ENCODE peak calls at places on chromosome 7, in seven cellular contexts. One of them, this sample, is unnamed.

GRCh38 chr7:131052285-131052942 is 275.3 kb upstream of the MKLN1 start:
- DNase-seq in HL-60: no peak
- DNase-seq in esophagus squamous epithelium: no peak
- DNase-seq in colonic mucosa: no peak
- DNase-seq in prostate gland: no peak
- DNase-seq in GM12864: no peak
- DNase-seq in lower lobe of right lung: no peak
- DNase-seq in this sample: no peak

GRCh38 chr7:18226598-18226997 is 199.0 kb upstream of the PRPS1L1 start:
- DNase-seq in colonic mucosa: no peak
- DNase-seq in lower lobe of right lung: no peak
- DNase-seq in GM12864: no peak
- DNase-seq in HL-60: no peak
- DNase-seq in prostate gland: no peak
- DNase-seq in esophagus squamous epithelium: no peak
- DNase-seq in this sample: no peak

GRCh38 chr7:32347244-32347828 is 142.8 kb downstream of the LSM5 start:
- DNase-seq in HL-60: peak
- DNase-seq in lower lobe of right lung: no peak
- DNase-seq in esophagus squamous epithelium: no peak
- DNase-seq in GM12864: no peak
- DNase-seq in colonic mucosa: peak
- DNase-seq in prostate gland: no peak
- DNase-seq in this sample: peak

GRCh38 chr7:84157171-84157570 is 37.4 kb downstream of the SEMA3A start:
- DNase-seq in lower lobe of right lung: no peak
- DNase-seq in prostate gland: no peak
- DNase-seq in colonic mucosa: no peak
- DNase-seq in GM12864: no peak
- DNase-seq in HL-60: no peak
- DNase-seq in esophagus squamous epithelium: no peak
- DNase-seq in this sample: no peak

GRCh38 chr7:92161271-92161670 is 17.7 kb downstream of the LRRD1 start:
- DNase-seq in HL-60: no peak
- DNase-seq in colonic mucosa: no peak
- DNase-seq in esophagus squamous epithelium: no peak
- DNase-seq in lower lobe of right lung: no peak
- DNase-seq in GM12864: no peak
- DNase-seq in prostate gland: no peak
- DNase-seq in this sample: no peak

GRCh38 chr7:33339074-33339805 is 209.9 kb downstream of the BBS9 start:
- DNase-seq in prostate gland: no peak
- DNase-seq in lower lobe of right lung: no peak
- DNase-seq in colonic mucosa: no peak
- DNase-seq in HL-60: no peak
- DNase-seq in GM12864: no peak
- DNase-seq in esophagus squamous epithelium: no peak
- DNase-seq in this sample: no peak

GRCh38 chr7:75931676-75932075 is 16.7 kb downstream of the POR start:
- DNase-seq in prostate gland: no peak
- DNase-seq in HL-60: no peak
- DNase-seq in lower lobe of right lung: no peak
- DNase-seq in GM12864: no peak
- DNase-seq in colonic mucosa: no peak
- DNase-seq in esophagus squamous epithelium: no peak
- DNase-seq in this sample: no peak

GRCh38 chr7:157461805-157462771 is 125.3 kb downstream of the DNAJB6 start:
- DNase-seq in colonic mucosa: no peak
- DNase-seq in esophagus squamous epithelium: no peak
- DNase-seq in GM12864: no peak
- DNase-seq in lower lobe of right lung: no peak
- DNase-seq in prostate gland: no peak
- DNase-seq in HL-60: no peak
- DNase-seq in this sample: no peak

GRCh38 chr7:47602272-47603004 is 20.5 kb upstream of the TNS3 start:
- DNase-seq in HL-60: no peak
- DNase-seq in esophagus squamous epithelium: no peak
- DNase-seq in prostate gland: no peak
- DNase-seq in GM12864: no peak
- DNase-seq in lower lobe of right lung: no peak
- DNase-seq in colonic mucosa: no peak
- DNase-seq in this sample: no peak

GRCh38 chr7:6446977-6447588 is 671 bp downstream of the DAGLB start:
- DNase-seq in GM12864: no peak
- DNase-seq in esophagus squamous epithelium: no peak
- DNase-seq in colonic mucosa: peak
- DNase-seq in HL-60: peak
- DNase-seq in lower lobe of right lung: peak
- DNase-seq in prostate gland: peak
- DNase-seq in this sample: no peak

GRCh38 chr7:13988765-13989137 is 715 bp downstream of the ETV1 start:
- DNase-seq in colonic mucosa: peak
- DNase-seq in prostate gland: no peak
- DNase-seq in GM12864: no peak
- DNase-seq in esophagus squamous epithelium: no peak
- DNase-seq in HL-60: no peak
- DNase-seq in lower lobe of right lung: no peak
- DNase-seq in this sample: no peak

GRCh38 chr7:151920533-151920932 is 35.7 kb upstream of the GALNTL5 start:
- DNase-seq in HL-60: no peak
- DNase-seq in lower lobe of right lung: no peak
- DNase-seq in GM12864: no peak
- DNase-seq in prostate gland: no peak
- DNase-seq in colonic mucosa: no peak
- DNase-seq in esophagus squamous epithelium: no peak
- DNase-seq in this sample: no peak

GRCh38 chr7:3453398-3453797 is 152.3 kb downstream of the SDK1 start:
- DNase-seq in lower lobe of right lung: no peak
- DNase-seq in esophagus squamous epithelium: no peak
- DNase-seq in GM12864: no peak
- DNase-seq in colonic mucosa: no peak
- DNase-seq in HL-60: no peak
- DNase-seq in prostate gland: no peak
- DNase-seq in this sample: no peak

GRCh38 chr7:137962875-137963507 is 38.9 kb downstream of the CREB3L2 start:
- DNase-seq in GM12864: no peak
- DNase-seq in prostate gland: peak
- DNase-seq in lower lobe of right lung: no peak
- DNase-seq in esophagus squamous epithelium: no peak
- DNase-seq in HL-60: no peak
- DNase-seq in colonic mucosa: no peak
- DNase-seq in this sample: no peak

GRCh38 chr7:143384148-143384547 is 3.0 kb downstream of the ZYX start:
- DNase-seq in lower lobe of right lung: no peak
- DNase-seq in colonic mucosa: no peak
- DNase-seq in HL-60: peak
- DNase-seq in esophagus squamous epithelium: no peak
- DNase-seq in GM12864: no peak
- DNase-seq in prostate gland: no peak
- DNase-seq in this sample: no peak

DNA sequence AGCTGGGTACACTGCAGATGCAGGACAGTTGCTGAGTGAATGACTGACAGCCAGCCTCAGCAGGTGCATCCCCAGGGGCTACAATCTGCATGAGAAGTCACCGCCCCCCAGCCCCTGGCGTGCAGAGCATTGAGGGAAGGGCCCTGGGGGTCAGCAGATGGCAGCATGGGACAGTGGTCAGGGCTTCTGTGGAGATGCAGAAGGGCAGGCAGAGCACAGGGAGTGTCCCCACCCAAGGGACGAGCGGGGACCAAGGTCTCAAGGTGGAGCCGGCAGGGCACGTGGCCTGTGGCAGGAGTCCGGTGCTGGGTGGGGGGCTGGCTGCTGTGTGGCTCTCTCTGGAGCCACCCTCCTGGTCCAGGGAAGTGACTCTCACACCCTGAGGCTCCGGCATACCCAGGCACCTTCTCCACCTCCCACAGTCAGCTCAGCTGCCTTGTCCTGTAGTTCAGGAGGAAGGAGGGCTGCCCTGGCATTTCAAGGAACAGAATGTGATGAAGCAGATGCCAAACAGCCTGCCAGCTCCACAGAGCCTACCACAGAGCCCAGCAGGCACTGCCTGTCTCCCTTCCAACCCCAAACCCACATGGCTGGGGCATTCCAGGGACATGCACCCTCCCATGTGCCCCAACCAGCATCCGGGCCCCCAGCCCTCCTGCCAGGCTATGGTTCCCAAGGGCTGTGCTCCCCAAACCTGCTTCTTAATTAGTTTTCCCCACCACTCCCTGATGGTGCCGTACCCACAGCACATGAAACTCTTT is 114.5 kb downstream of the TMEM130 start:
- DNase-seq in esophagus squamous epithelium: no peak
- DNase-seq in lower lobe of right lung: no peak
- DNase-seq in colonic mucosa: no peak
- DNase-seq in GM12864: no peak
- DNase-seq in prostate gland: no peak
- DNase-seq in HL-60: no peak
- DNase-seq in this sample: no peak
- TF ChIP-seq CTCF in esophagus squamous epithelium: no peak
- TF ChIP-seq CTCF in lower lobe of right lung: no peak
- TF ChIP-seq CTCF in colonic mucosa: no peak
- TF ChIP-seq CTCF in GM12864: peak
- TF ChIP-seq CTCF in prostate gland: no peak
- TF ChIP-seq CTCF in HL-60: no peak
- TF ChIP-seq CTCF in this sample: peak

GRCh38 chr7:128398016-128398840 is 11.6 kb downstream of the IMPDH1 start:
- DNase-seq in colonic mucosa: peak
- DNase-seq in GM12864: no peak
- DNase-seq in HL-60: peak
- DNase-seq in lower lobe of right lung: no peak
- DNase-seq in prostate gland: peak
- DNase-seq in esophagus squamous epithelium: no peak
- DNase-seq in this sample: peak
- TF ChIP-seq CTCF in colonic mucosa: peak
- TF ChIP-seq CTCF in GM12864: peak
- TF ChIP-seq CTCF in HL-60: peak
- TF ChIP-seq CTCF in lower lobe of right lung: peak
- TF ChIP-seq CTCF in prostate gland: peak
- TF ChIP-seq CTCF in esophagus squamous epithelium: peak
- TF ChIP-seq CTCF in this sample: peak

DNA sequence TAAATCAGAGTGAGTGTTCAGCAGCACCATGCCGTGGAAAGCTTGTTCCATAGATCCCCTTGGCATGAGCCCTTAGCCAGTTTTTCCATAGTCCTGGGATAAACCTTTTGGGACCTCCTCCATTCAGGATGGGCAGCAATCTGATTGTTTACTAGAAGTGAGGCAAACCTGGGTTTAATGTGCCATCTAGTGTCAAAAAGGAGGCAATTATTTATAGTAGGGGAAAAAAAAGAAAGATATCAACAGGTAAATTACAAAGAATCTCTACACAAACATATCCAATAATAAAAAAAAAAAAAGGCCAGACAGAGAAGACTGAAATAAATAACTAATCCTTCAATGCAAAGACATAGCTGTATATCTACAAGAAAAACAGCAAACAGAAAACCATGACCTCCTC is 229.0 kb upstream of the STK17A start:
- DNase-seq in esophagus squamous epithelium: no peak
- DNase-seq in prostate gland: no peak
- DNase-seq in colonic mucosa: no peak
- DNase-seq in HL-60: no peak
- DNase-seq in GM12864: no peak
- DNase-seq in lower lobe of right lung: no peak
- DNase-seq in this sample: no peak
- TF ChIP-seq CTCF in esophagus squamous epithelium: no peak
- TF ChIP-seq CTCF in prostate gland: no peak
- TF ChIP-seq CTCF in colonic mucosa: no peak
- TF ChIP-seq CTCF in HL-60: no peak
- TF ChIP-seq CTCF in GM12864: no peak
- TF ChIP-seq CTCF in lower lobe of right lung: no peak
- TF ChIP-seq CTCF in this sample: no peak

GRCh38 chr7:80350430-80350829 is 161.4 kb downstream of the GNAT3 start:
- DNase-seq in prostate gland: no peak
- DNase-seq in colonic mucosa: no peak
- DNase-seq in lower lobe of right lung: no peak
- DNase-seq in HL-60: no peak
- DNase-seq in GM12864: no peak
- DNase-seq in esophagus squamous epithelium: no peak
- DNase-seq in this sample: no peak

GRCh38 chr7:80347173-80347572 is 164.7 kb downstream of the GNAT3 start:
- DNase-seq in lower lobe of right lung: no peak
- DNase-seq in colonic mucosa: no peak
- DNase-seq in HL-60: no peak
- DNase-seq in esophagus squamous epithelium: no peak
- DNase-seq in GM12864: no peak
- DNase-seq in prostate gland: no peak
- DNase-seq in this sample: no peak

GRCh38 chr7:80348221-80348620 is 163.6 kb downstream of the GNAT3 start:
- DNase-seq in esophagus squamous epithelium: no peak
- DNase-seq in GM12864: no peak
- DNase-seq in prostate gland: no peak
- DNase-seq in HL-60: no peak
- DNase-seq in colonic mucosa: no peak
- DNase-seq in lower lobe of right lung: no peak
- DNase-seq in this sample: no peak

GRCh38 chr7:80346704-80347103 is 165.2 kb downstream of the GNAT3 start:
- DNase-seq in colonic mucosa: no peak
- DNase-seq in lower lobe of right lung: no peak
- DNase-seq in GM12864: no peak
- DNase-seq in HL-60: no peak
- DNase-seq in prostate gland: no peak
- DNase-seq in esophagus squamous epithelium: no peak
- DNase-seq in this sample: no peak
- TF ChIP-seq CTCF in colonic mucosa: no peak
- TF ChIP-seq CTCF in lower lobe of right lung: no peak
- TF ChIP-seq CTCF in GM12864: no peak
- TF ChIP-seq CTCF in HL-60: no peak
- TF ChIP-seq CTCF in prostate gland: no peak
- TF ChIP-seq CTCF in esophagus squamous epithelium: no peak
- TF ChIP-seq CTCF in this sample: no peak

GRCh38 chr7:54841772-54842707 is 83.0 kb upstream of the SEC61G start:
- DNase-seq in HL-60: peak
- DNase-seq in esophagus squamous epithelium: no peak
- DNase-seq in colonic mucosa: peak
- DNase-seq in prostate gland: no peak
- DNase-seq in GM12864: no peak
- DNase-seq in lower lobe of right lung: peak
- DNase-seq in this sample: no peak

GRCh38 chr7:54837761-54838539 is 78.9 kb upstream of the SEC61G start:
- DNase-seq in prostate gland: no peak
- DNase-seq in HL-60: no peak
- DNase-seq in GM12864: no peak
- DNase-seq in lower lobe of right lung: no peak
- DNase-seq in esophagus squamous epithelium: no peak
- DNase-seq in colonic mucosa: no peak
- DNase-seq in this sample: no peak

GRCh38 chr7:54838540-54838925 is 79.5 kb upstream of the SEC61G start:
- DNase-seq in prostate gland: no peak
- DNase-seq in colonic mucosa: no peak
- DNase-seq in esophagus squamous epithelium: no peak
- DNase-seq in GM12864: no peak
- DNase-seq in HL-60: no peak
- DNase-seq in lower lobe of right lung: no peak
- DNase-seq in this sample: no peak

GRCh38 chr7:54837167-54837566 is 78.2 kb upstream of the SEC61G start:
- DNase-seq in GM12864: no peak
- DNase-seq in HL-60: no peak
- DNase-seq in esophagus squamous epithelium: no peak
- DNase-seq in prostate gland: no peak
- DNase-seq in colonic mucosa: no peak
- DNase-seq in lower lobe of right lung: no peak
- DNase-seq in this sample: no peak

GRCh38 chr7:54839538-54840213 is 80.7 kb upstream of the SEC61G start:
- DNase-seq in GM12864: no peak
- DNase-seq in lower lobe of right lung: peak
- DNase-seq in colonic mucosa: peak
- DNase-seq in HL-60: no peak
- DNase-seq in prostate gland: no peak
- DNase-seq in esophagus squamous epithelium: no peak
- DNase-seq in this sample: peak
- TF ChIP-seq CTCF in GM12864: peak
- TF ChIP-seq CTCF in lower lobe of right lung: peak
- TF ChIP-seq CTCF in colonic mucosa: peak
- TF ChIP-seq CTCF in HL-60: no peak
- TF ChIP-seq CTCF in prostate gland: no peak
- TF ChIP-seq CTCF in esophagus squamous epithelium: peak
- TF ChIP-seq CTCF in this sample: peak